ENCODE peak calls at places on chromosomes 5 and 9, in nine cellular contexts. One of them, this sample, is unnamed. For H3K4me1, the result is how much of the 10 kb centered on the place peaks cover.

GRCh38 chr5:7763621-7764072 is 87.3 kb downstream of the CFAP90 start:
- DNase-seq in tibial artery: no peak
- DNase-seq in fibroblast of lung: no peak
- DNase-seq in transverse colon: no peak
- DNase-seq in PC-3: no peak
- DNase-seq in GM23338: no peak
- DNase-seq in left ventricle myocardium inferior: no peak
- DNase-seq in upper lobe of left lung: no peak
- DNase-seq in testis: no peak
- DNase-seq in this sample: no peak

GRCh38 chr5:172410160-172410559 is 44.2 kb downstream of the SH3PXD2B start:
- DNase-seq in tibial artery: no peak
- DNase-seq in fibroblast of lung: peak
- DNase-seq in transverse colon: no peak
- DNase-seq in PC-3: peak
- DNase-seq in GM23338: peak
- DNase-seq in left ventricle myocardium inferior: no peak
- DNase-seq in upper lobe of left lung: no peak
- DNase-seq in testis: no peak
- DNase-seq in this sample: no peak

GRCh38 chr9:87742813-87743428 is 17.0 kb downstream of the CTSL start:
- DNase-seq in tibial artery: no peak
- DNase-seq in fibroblast of lung: peak
- DNase-seq in transverse colon: no peak
- DNase-seq in PC-3: no peak
- DNase-seq in GM23338: no peak
- DNase-seq in left ventricle myocardium inferior: no peak
- DNase-seq in upper lobe of left lung: no peak
- DNase-seq in testis: no peak
- DNase-seq in this sample: no peak

GRCh38 chr9:69093471-69094103 is 58.0 kb downstream of the FXN start:
- DNase-seq in tibial artery: no peak
- DNase-seq in fibroblast of lung: no peak
- DNase-seq in transverse colon: no peak
- DNase-seq in PC-3: no peak
- DNase-seq in GM23338: no peak
- DNase-seq in left ventricle myocardium inferior: no peak
- DNase-seq in upper lobe of left lung: no peak
- DNase-seq in testis: no peak
- DNase-seq in this sample: no peak

GRCh38 chr5:127906562-127907204 is 176.9 kb upstream of the SLC12A2 start:
- DNase-seq in tibial artery: no peak
- DNase-seq in fibroblast of lung: no peak
- DNase-seq in transverse colon: no peak
- DNase-seq in PC-3: no peak
- DNase-seq in GM23338: no peak
- DNase-seq in left ventricle myocardium inferior: no peak
- DNase-seq in upper lobe of left lung: no peak
- DNase-seq in testis: no peak
- DNase-seq in this sample: no peak

GRCh38 chr5:15821506-15821905 is 321.5 kb downstream of the FBXL7 start:
- DNase-seq in tibial artery: no peak
- DNase-seq in fibroblast of lung: peak
- DNase-seq in transverse colon: no peak
- DNase-seq in PC-3: no peak
- DNase-seq in GM23338: no peak
- DNase-seq in left ventricle myocardium inferior: no peak
- DNase-seq in upper lobe of left lung: no peak
- DNase-seq in testis: no peak
- DNase-seq in this sample: no peak

GRCh38 chr5:59540366-59540765 is 353.2 kb downstream of the PDE4D start:
- DNase-seq in tibial artery: no peak
- DNase-seq in fibroblast of lung: no peak
- DNase-seq in transverse colon: no peak
- DNase-seq in PC-3: no peak
- DNase-seq in GM23338: peak
- DNase-seq in left ventricle myocardium inferior: no peak
- DNase-seq in upper lobe of left lung: no peak
- DNase-seq in testis: no peak
- DNase-seq in this sample: no peak

GRCh38 chr5:31186672-31187267 is 6.7 kb upstream of the CDH6 start:
- DNase-seq in tibial artery: no peak
- DNase-seq in fibroblast of lung: peak
- DNase-seq in transverse colon: no peak
- DNase-seq in PC-3: peak
- DNase-seq in GM23338: peak
- DNase-seq in left ventricle myocardium inferior: no peak
- DNase-seq in upper lobe of left lung: no peak
- DNase-seq in testis: no peak
- DNase-seq in this sample: peak

GRCh38 chr9:76697110-76697509 is 67.1 kb upstream of the PCA3 start:
- DNase-seq in tibial artery: no peak
- DNase-seq in fibroblast of lung: no peak
- DNase-seq in transverse colon: no peak
- DNase-seq in PC-3: no peak
- DNase-seq in GM23338: no peak
- DNase-seq in left ventricle myocardium inferior: no peak
- DNase-seq in upper lobe of left lung: no peak
- DNase-seq in testis: no peak
- DNase-seq in this sample: no peak

GRCh38 chr9:76691761-76692313 is 72.4 kb upstream of the PCA3 start:
- DNase-seq in tibial artery: no peak
- DNase-seq in fibroblast of lung: peak
- DNase-seq in transverse colon: peak
- DNase-seq in PC-3: no peak
- DNase-seq in GM23338: peak
- DNase-seq in left ventricle myocardium inferior: no peak
- DNase-seq in upper lobe of left lung: no peak
- DNase-seq in testis: no peak
- DNase-seq in this sample: no peak

GRCh38 chr9:76688471-76689238 is 75.6 kb upstream of the PCA3 start:
- DNase-seq in tibial artery: no peak
- DNase-seq in fibroblast of lung: no peak
- DNase-seq in transverse colon: no peak
- DNase-seq in PC-3: no peak
- DNase-seq in GM23338: no peak
- DNase-seq in left ventricle myocardium inferior: no peak
- DNase-seq in upper lobe of left lung: no peak
- DNase-seq in testis: no peak
- DNase-seq in this sample: no peak

GRCh38 chr9:76690575-76691370 is 73.5 kb upstream of the PCA3 start:
- DNase-seq in tibial artery: no peak
- DNase-seq in fibroblast of lung: no peak
- DNase-seq in transverse colon: no peak
- DNase-seq in PC-3: no peak
- DNase-seq in GM23338: peak
- DNase-seq in left ventricle myocardium inferior: no peak
- DNase-seq in upper lobe of left lung: no peak
- DNase-seq in testis: no peak
- DNase-seq in this sample: no peak

GRCh38 chr9:76692448-76693129 is 71.6 kb upstream of the PCA3 start:
- DNase-seq in tibial artery: no peak
- DNase-seq in fibroblast of lung: no peak
- DNase-seq in transverse colon: no peak
- DNase-seq in PC-3: no peak
- DNase-seq in GM23338: peak
- DNase-seq in left ventricle myocardium inferior: no peak
- DNase-seq in upper lobe of left lung: no peak
- DNase-seq in testis: no peak
- DNase-seq in this sample: no peak
- H3K4me1 ChIP-seq in tibial artery: half or more
- H3K4me1 ChIP-seq in fibroblast of lung: under half
- H3K4me1 ChIP-seq in transverse colon: under half
- H3K4me1 ChIP-seq in PC-3: under half
- H3K4me1 ChIP-seq in GM23338: under half
- H3K4me1 ChIP-seq in left ventricle myocardium inferior: under half
- H3K4me1 ChIP-seq in upper lobe of left lung: under half
- H3K4me1 ChIP-seq in testis: under half
- H3K4me1 ChIP-seq in this sample: under half

DNA sequence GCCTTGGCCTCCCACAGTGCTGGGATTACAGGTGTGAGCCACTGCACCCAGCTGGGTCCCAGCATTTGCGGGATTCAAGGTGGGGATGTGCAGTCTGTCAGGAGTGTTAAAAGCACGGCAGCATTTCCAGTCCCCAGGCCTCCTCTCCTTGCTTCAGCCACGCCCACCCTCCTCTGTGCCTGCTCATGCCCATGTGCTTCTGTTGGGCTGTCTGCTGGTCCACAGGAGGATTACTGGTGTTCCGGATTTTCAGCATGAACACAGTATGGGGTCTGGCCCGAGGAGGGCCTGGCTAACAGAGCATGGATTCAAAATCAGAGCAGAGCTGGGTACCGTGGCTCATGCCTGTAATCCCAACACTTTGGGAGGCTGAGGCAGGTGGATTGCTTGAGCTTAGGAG is 5.5 kb downstream of the ARRDC1 start:
- DNase-seq in tibial artery: no peak
- DNase-seq in fibroblast of lung: no peak
- DNase-seq in transverse colon: no peak
- DNase-seq in PC-3: peak
- DNase-seq in GM23338: no peak
- DNase-seq in left ventricle myocardium inferior: no peak
- DNase-seq in upper lobe of left lung: no peak
- DNase-seq in testis: no peak
- DNase-seq in this sample: no peak
- H3K4me1 ChIP-seq in tibial artery: under half
- H3K4me1 ChIP-seq in fibroblast of lung: under half
- H3K4me1 ChIP-seq in transverse colon: under half
- H3K4me1 ChIP-seq in PC-3: under half
- H3K4me1 ChIP-seq in GM23338: under half
- H3K4me1 ChIP-seq in left ventricle myocardium inferior: half or more
- H3K4me1 ChIP-seq in upper lobe of left lung: half or more
- H3K4me1 ChIP-seq in testis: under half
- H3K4me1 ChIP-seq in this sample: under half

GRCh38 chr5:56298329-56298962 is 65.3 kb upstream of the ANKRD55 start:
- DNase-seq in tibial artery: peak
- DNase-seq in fibroblast of lung: no peak
- DNase-seq in transverse colon: no peak
- DNase-seq in PC-3: no peak
- DNase-seq in GM23338: no peak
- DNase-seq in left ventricle myocardium inferior: no peak
- DNase-seq in upper lobe of left lung: no peak
- DNase-seq in testis: no peak
- DNase-seq in this sample: no peak

GRCh38 chr5:56299212-56299611 is 66.1 kb upstream of the ANKRD55 start:
- DNase-seq in tibial artery: no peak
- DNase-seq in fibroblast of lung: no peak
- DNase-seq in transverse colon: no peak
- DNase-seq in PC-3: no peak
- DNase-seq in GM23338: no peak
- DNase-seq in left ventricle myocardium inferior: peak
- DNase-seq in upper lobe of left lung: no peak
- DNase-seq in testis: no peak
- DNase-seq in this sample: no peak

GRCh38 chr5:56302027-56302426 is 68.9 kb upstream of the ANKRD55 start:
- DNase-seq in tibial artery: no peak
- DNase-seq in fibroblast of lung: peak
- DNase-seq in transverse colon: no peak
- DNase-seq in PC-3: peak
- DNase-seq in GM23338: no peak
- DNase-seq in left ventricle myocardium inferior: no peak
- DNase-seq in upper lobe of left lung: no peak
- DNase-seq in testis: no peak
- DNase-seq in this sample: no peak

GRCh38 chr5:56303511-56303910 is 70.4 kb upstream of the ANKRD55 start:
- DNase-seq in tibial artery: no peak
- DNase-seq in fibroblast of lung: no peak
- DNase-seq in transverse colon: no peak
- DNase-seq in PC-3: no peak
- DNase-seq in GM23338: no peak
- DNase-seq in left ventricle myocardium inferior: no peak
- DNase-seq in upper lobe of left lung: no peak
- DNase-seq in testis: no peak
- DNase-seq in this sample: no peak

GRCh38 chr5:56301041-56301440 is 67.9 kb upstream of the ANKRD55 start:
- DNase-seq in tibial artery: no peak
- DNase-seq in fibroblast of lung: no peak
- DNase-seq in transverse colon: no peak
- DNase-seq in PC-3: peak
- DNase-seq in GM23338: no peak
- DNase-seq in left ventricle myocardium inferior: no peak
- DNase-seq in upper lobe of left lung: no peak
- DNase-seq in testis: no peak
- DNase-seq in this sample: no peak
- H3K4me1 ChIP-seq in tibial artery: under half
- H3K4me1 ChIP-seq in fibroblast of lung: under half
- H3K4me1 ChIP-seq in transverse colon: under half
- H3K4me1 ChIP-seq in PC-3: under half
- H3K4me1 ChIP-seq in GM23338: under half
- H3K4me1 ChIP-seq in left ventricle myocardium inferior: under half
- H3K4me1 ChIP-seq in upper lobe of left lung: under half
- H3K4me1 ChIP-seq in testis: under half
- H3K4me1 ChIP-seq in this sample: under half

GRCh38 chr5:96637191-96637590 is 25.0 kb upstream of the CAST start:
- DNase-seq in tibial artery: no peak
- DNase-seq in fibroblast of lung: no peak
- DNase-seq in transverse colon: no peak
- DNase-seq in PC-3: peak
- DNase-seq in GM23338: no peak
- DNase-seq in left ventricle myocardium inferior: no peak
- DNase-seq in upper lobe of left lung: no peak
- DNase-seq in testis: no peak
- DNase-seq in this sample: no peak

GRCh38 chr5:96638566-96638965 is 23.6 kb upstream of the CAST start:
- DNase-seq in tibial artery: no peak
- DNase-seq in fibroblast of lung: no peak
- DNase-seq in transverse colon: no peak
- DNase-seq in PC-3: no peak
- DNase-seq in GM23338: no peak
- DNase-seq in left ventricle myocardium inferior: no peak
- DNase-seq in upper lobe of left lung: no peak
- DNase-seq in testis: no peak
- DNase-seq in this sample: no peak

GRCh38 chr5:96641368-96641767 is 20.8 kb upstream of the CAST start:
- DNase-seq in tibial artery: no peak
- DNase-seq in fibroblast of lung: peak
- DNase-seq in transverse colon: no peak
- DNase-seq in PC-3: no peak
- DNase-seq in GM23338: no peak
- DNase-seq in left ventricle myocardium inferior: no peak
- DNase-seq in upper lobe of left lung: no peak
- DNase-seq in testis: no peak
- DNase-seq in this sample: no peak

GRCh38 chr5:96641922-96642640 is 20.1 kb upstream of the CAST start:
- DNase-seq in tibial artery: no peak
- DNase-seq in fibroblast of lung: no peak
- DNase-seq in transverse colon: no peak
- DNase-seq in PC-3: no peak
- DNase-seq in GM23338: no peak
- DNase-seq in left ventricle myocardium inferior: no peak
- DNase-seq in upper lobe of left lung: no peak
- DNase-seq in testis: no peak
- DNase-seq in this sample: no peak

DNA sequence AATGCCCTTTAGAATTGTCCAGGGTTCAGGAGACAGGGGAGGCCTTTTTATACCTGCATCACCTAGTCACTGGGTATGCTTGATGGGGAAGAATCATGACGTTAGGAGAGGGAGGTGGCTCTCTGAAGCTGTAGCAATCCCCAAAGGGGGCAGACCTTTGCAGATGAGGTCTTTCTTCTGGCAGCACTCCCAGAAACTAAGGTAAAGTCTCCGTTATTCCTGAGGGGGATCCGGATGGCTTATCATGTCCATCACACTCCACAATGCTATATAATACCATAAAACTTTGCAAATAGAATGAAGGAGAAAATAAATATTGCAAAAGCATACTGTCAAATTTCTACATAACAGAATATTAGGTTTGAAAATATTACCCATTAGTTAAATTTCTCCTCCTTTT is 21.5 kb upstream of the CAST start:
- DNase-seq in tibial artery: no peak
- DNase-seq in fibroblast of lung: no peak
- DNase-seq in transverse colon: no peak
- DNase-seq in PC-3: no peak
- DNase-seq in GM23338: no peak
- DNase-seq in left ventricle myocardium inferior: no peak
- DNase-seq in upper lobe of left lung: no peak
- DNase-seq in testis: no peak
- DNase-seq in this sample: no peak
- H3K4me1 ChIP-seq in tibial artery: under half
- H3K4me1 ChIP-seq in fibroblast of lung: under half
- H3K4me1 ChIP-seq in transverse colon: under half
- H3K4me1 ChIP-seq in PC-3: under half
- H3K4me1 ChIP-seq in GM23338: under half
- H3K4me1 ChIP-seq in left ventricle myocardium inferior: under half
- H3K4me1 ChIP-seq in upper lobe of left lung: under half
- H3K4me1 ChIP-seq in testis: under half
- H3K4me1 ChIP-seq in this sample: under half

This sample was measured in neuronal stem cell.